ENCODE peak calls at places on chromosomes 12 and 14, in eight cellular contexts. I, Q, X, G, M, H, F and Y are unnamed samples.

GRCh38 chr12:48750769-48751356 is 34.4 kb upstream of the CCNT1 start:
- DNase-seq in I (no peak), Q (no peak), X (no peak), G (no peak), M (no peak), H (no peak), F (no peak), Y (no peak)

GRCh38 chr14:62269204-62269603 is 507.0 kb downstream of the SNAPC1 start:
- DNase-seq in I (no peak), Q (no peak), X (no peak), G (no peak), M (peak; percentile 37), H (peak; percentile 18), F (no peak), Y (no peak)

GRCh38 chr14:67965684-67966083 is 146.1 kb downstream of the RAD51B start:
- DNase-seq in I (no peak), Q (no peak), X (no peak), G (no peak), M (no peak), H (no peak), F (no peak), Y (no peak)

GRCh38 chr14:75298187-75298985 is 19.8 kb downstream of the FOS start:
- DNase-seq in I (no peak), Q (no peak), X (no peak), G (no peak), M (no peak), H (no peak), F (no peak), Y (no peak)

GRCh38 chr12:4975574-4975973 is 65.9 kb downstream of the KCNA1 start:
- DNase-seq in I (no peak), Q (no peak), X (no peak), G (no peak), M (no peak), H (peak; percentile 12), F (no peak), Y (no peak)

GRCh38 chr12:65663097-65663496 is 161.2 kb upstream of the HMGA2 start:
- DNase-seq in I (no peak), Q (no peak), X (no peak), G (no peak), M (no peak), H (no peak), F (no peak), Y (no peak)

GRCh38 chr12:67925551-67925950 is 63.7 kb upstream of the IFNG-AS1 start:
- DNase-seq in I (no peak), Q (no peak), X (no peak), G (no peak), M (no peak), H (no peak), F (no peak), Y (no peak)

GRCh38 chr14:52960627-52961026 is 9.8 kb upstream of the FERMT2 start:
- DNase-seq in I (no peak), Q (no peak), X (no peak), G (no peak), M (no peak), H (no peak), F (no peak), Y (no peak)

GRCh38 chr12:89247962-89248361 is 104.3 kb downstream of the DUSP6 start:
- DNase-seq in I (no peak), Q (no peak), X (no peak), G (no peak), M (no peak), H (no peak), F (no peak), Y (no peak)

GRCh38 chr14:34218866-34219265 is 243.2 kb downstream of the SPTSSA start:
- DNase-seq in I (no peak), Q (no peak), X (no peak), G (no peak), M (peak; percentile 59), H (no peak), F (no peak), Y (no peak)